ENCODE peak calls at places on chromosomes 11 and 22, in eight cellular contexts. G is fibroblast of lung, Y is HFF-Myc, H is fibroblast of the aortic adventitia, J is GM12865, X is bronchial epithelial cell, L is lower leg skin, I is OCI-LY7. D is an unnamed sample.

GRCh38 chr11:73538381-73538872 is 59.5 kb downstream of the FAM168A start:
- DNase-seq in Y (no peak), X (no peak), L (no peak), J (peak), G (peak), H (peak), I (peak), D (no peak)

GRCh38 chr11:64234840-64235379 is 526 bp downstream of the VEGFB start:
- DNase-seq in G (no peak), X (no peak), L (no peak), J (peak), I (peak), Y (no peak), H (no peak), D (no peak)

GRCh38 chr11:87456499-87456898 is 418.8 kb downstream of the TMEM135 start:
- DNase-seq in X (no peak), L (no peak), I (peak), Y (no peak), J (no peak), H (no peak), G (no peak), D (no peak)

GRCh38 chr22:46443850-46444389 is 93.5 kb downstream of the CELSR1 start:
- DNase-seq in J (no peak), X (no peak), L (no peak), Y (no peak), H (no peak), I (no peak), G (no peak), D (no peak)

GRCh38 chr11:121132211-121132976 is 31.4 kb downstream of the TECTA start:
- DNase-seq in J (no peak), Y (no peak), L (no peak), X (no peak), G (peak), H (no peak), I (no peak), D (no peak)

GRCh38 chr11:111733009-111733408 is 33.2 kb downstream of the PPP2R1B start:
- DNase-seq in H (peak), G (peak), L (peak), Y (no peak), X (peak), I (no peak), J (no peak), D (peak)

GRCh38 chr11:18669211-18669593 is 29.4 kb upstream of the TMEM86A start:
- DNase-seq in H (no peak), X (peak), Y (no peak), J (no peak), I (no peak), L (peak), G (peak), D (peak)

GRCh38 chr11:82867495-82868082 is 32.6 kb downstream of the PRCP start:
- DNase-seq in X (peak), H (peak), L (peak), G (peak), Y (peak), J (peak), I (peak), D (peak)

GRCh38 chr11:36210529-36210928 is 78.7 kb downstream of the COMMD9 start:
- DNase-seq in L (no peak), Y (no peak), X (peak), J (no peak), G (no peak), H (no peak), I (no peak), D (peak)

GRCh38 chr22:32680895-32681294 is 120.6 kb upstream of the TIMP3 start:
- DNase-seq in H (no peak), G (no peak), X (no peak), J (no peak), Y (no peak), L (no peak), I (no peak), D (no peak)

GRCh38 chr11:13098067-13098466 is 89.0 kb downstream of the RASSF10 start:
- DNase-seq in I (no peak), L (no peak), H (peak), X (peak), G (no peak), Y (no peak), J (no peak), D (peak)

GRCh38 chr11:60459345-60459744 is 3.7 kb downstream of the MS4A1 start:
- DNase-seq in Y (no peak), X (no peak), J (peak), H (no peak), G (no peak), L (no peak), I (peak), D (no peak)

GRCh38 chr11:58507355-58507754 is 550 bp downstream of the OR5B21 start:
- DNase-seq in H (no peak), G (no peak), L (no peak), I (no peak), J (no peak), Y (no peak), X (no peak), D (no peak)

GRCh38 chr22:48837341-48837935 is 990.2 kb downstream of the BRD1 start:
- DNase-seq in G (peak), L (no peak), I (no peak), J (no peak), H (no peak), Y (no peak), X (peak), D (peak)

GRCh38 chr22:23263651-23264555 is 83.6 kb downstream of the BCR start:
- DNase-seq in Y (no peak), L (no peak), H (no peak), J (no peak), G (no peak), X (no peak), I (peak), D (peak)

GRCh38 chr11:122494171-122494570 is 161.4 kb upstream of the UBASH3B start:
- DNase-seq in Y (no peak), J (no peak), X (no peak), I (no peak), G (peak), L (no peak), H (peak), D (peak)

DNA sequence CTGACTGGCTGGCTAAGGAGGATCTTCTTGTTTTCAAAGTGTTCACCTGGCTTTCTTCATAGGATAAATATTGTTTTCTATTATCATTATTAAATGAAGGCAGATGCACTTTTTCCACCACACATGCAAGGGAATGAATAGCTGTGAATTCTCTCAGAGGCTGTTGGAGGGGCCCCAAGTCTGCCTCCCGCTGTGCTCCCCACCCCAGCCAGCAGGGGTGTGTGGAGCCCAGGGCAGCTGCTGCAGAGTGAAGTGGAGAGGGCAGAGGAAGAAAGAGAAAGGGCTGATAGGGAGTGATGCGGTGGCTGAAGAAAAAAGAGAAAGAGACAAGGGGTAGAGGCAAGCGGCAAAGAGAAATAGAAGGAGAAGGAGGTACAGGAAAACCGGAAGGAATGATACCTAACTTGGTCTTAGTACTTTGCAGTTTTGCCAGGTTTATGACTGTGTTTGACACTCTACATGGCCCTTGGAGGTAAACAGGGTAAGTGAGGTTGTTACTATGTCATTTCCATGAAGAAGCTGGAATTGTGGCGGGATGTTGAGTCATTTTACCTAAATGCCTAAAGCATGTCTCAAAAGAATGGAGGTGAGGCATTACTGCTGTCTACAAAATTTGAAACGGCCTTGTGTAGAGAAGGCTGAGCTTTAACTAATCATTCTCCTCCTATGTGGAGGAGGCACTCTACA is 145.7 kb upstream of the B3GAT1 start:
- DNase-seq in G (no peak), J (no peak), X (peak), H (no peak), Y (no peak), L (peak), I (no peak), D (no peak)
- TF ChIP-seq CTCF in G (no peak), J (no peak), X (no peak), H (no peak), Y (no peak), L (no peak), I (no peak), D (no peak)

GRCh38 chr11:66388746-66389386 is 17.3 kb upstream of the SLC29A2 start:
- DNase-seq in X (peak), G (peak), Y (no peak), I (peak), H (peak), L (peak), J (peak), D (peak)

GRCh38 chr11:66391322-66391721 is 19.8 kb upstream of the SLC29A2 start:
- DNase-seq in G (no peak), I (peak), Y (no peak), X (no peak), J (no peak), L (no peak), H (no peak), D (no peak)

DNA sequence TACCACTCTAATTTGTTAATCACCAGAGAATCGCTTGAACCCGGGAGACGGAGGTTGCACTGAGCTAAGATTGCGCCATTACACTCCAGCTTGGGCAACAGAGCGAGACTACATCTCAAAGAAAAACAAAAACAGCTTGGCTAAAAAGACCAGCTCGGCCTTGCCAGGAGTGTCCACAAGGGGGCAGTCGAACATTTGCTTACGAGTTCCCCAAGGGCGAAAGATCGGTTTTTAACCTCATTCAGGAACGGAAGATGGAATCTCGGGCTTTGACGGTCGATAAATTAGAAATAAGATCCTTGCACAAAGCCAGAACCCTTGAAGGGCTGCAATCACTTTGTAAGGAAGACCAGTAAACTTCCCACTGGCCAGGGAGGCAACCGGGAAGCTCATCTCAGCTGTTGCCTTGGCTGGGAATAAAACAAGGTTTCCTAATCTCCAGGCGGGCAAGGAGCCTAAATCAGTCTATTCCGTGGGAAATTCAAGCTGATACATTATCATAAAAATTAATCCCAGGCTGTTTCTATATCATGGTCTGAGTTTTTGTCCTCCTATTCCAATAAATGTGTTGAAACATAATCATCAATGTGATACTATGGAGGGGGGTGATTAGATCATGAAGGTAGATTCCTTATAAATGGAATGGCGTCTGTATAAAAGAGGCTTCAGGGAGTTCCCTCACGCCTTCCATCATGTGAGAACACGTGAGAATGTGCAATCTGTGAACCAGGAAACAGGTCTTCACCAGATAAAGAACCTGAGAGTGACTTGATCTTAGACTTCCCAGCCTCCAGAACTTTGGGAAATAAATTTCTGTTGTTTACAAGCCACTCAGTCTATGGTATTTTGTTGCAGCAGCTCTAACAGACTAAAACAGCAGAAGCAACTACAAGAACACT is 14.9 kb upstream of the SLC29A2 start:
- DNase-seq in I (peak), L (peak), H (peak), X (peak), Y (peak), G (peak), J (peak), D (peak)
- H3K4me3 ChIP-seq in I (peak), L (no peak), H (peak), X (no peak), Y (no peak), G (peak), J (no peak), D (peak)

GRCh38 chr11:23869673-23870072 is 627.2 kb upstream of the LUZP2 start:
- DNase-seq in Y (no peak), L (no peak), X (no peak), G (no peak), H (no peak), J (no peak), I (no peak), D (no peak)
- TF ChIP-seq CTCF in Y (no peak), L (no peak), X (no peak), G (no peak), H (no peak), J (no peak), I (no peak), D (no peak)

GRCh38 chr11:119338318-119338890 is 2.3 kb downstream of the C1QTNF5 start:
- DNase-seq in Y (peak), X (no peak), J (peak), I (peak), L (peak), G (peak), H (peak), D (peak)
- H3K4me3 ChIP-seq in Y (peak), X (no peak), J (no peak), I (peak), L (no peak), G (peak), H (peak), D (no peak)

DNA sequence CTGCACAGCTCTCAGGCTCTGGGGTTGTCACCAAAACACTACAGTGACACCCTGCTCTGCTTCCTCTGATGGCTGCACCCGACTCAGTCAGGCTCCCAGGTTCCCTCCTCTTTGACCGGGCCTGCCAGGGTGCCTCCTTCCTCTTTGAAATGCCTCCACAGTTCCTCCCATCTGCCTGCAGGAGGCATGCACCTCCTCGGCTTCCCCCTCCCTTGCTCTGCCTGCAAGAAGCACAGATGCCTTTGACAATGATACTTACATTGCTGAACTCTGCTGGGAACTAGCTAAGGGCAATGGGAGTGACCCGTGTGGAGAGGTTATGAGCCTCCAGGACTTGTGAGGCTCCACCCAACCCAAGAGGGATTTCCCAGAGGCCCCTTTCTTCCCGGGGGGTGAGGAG is 674.1 kb downstream of the OPCML start:
- DNase-seq in Y (no peak), I (no peak), G (peak), J (no peak), H (no peak), L (no peak), X (peak), D (peak)
- TF ChIP-seq CTCF in Y (no peak), I (no peak), G (peak), J (no peak), H (no peak), L (no peak), X (peak), D (peak)

GRCh38 chr22:40107756-40108437 is 69.8 kb upstream of the TNRC6B start:
- DNase-seq in I (peak), Y (no peak), G (no peak), J (no peak), H (peak), L (no peak), X (peak), D (peak)
- H3K4me3 ChIP-seq in I (peak), Y (peak), G (peak), J (no peak), H (peak), L (no peak), X (no peak), D (no peak)

D was measured in epithelial cell of esophagus.